ENCODE peak calls at places on chromosome 4, in six cellular contexts. B is NCI-H2171 treated with DMSO at 0.1 percent for 48 hours; V is stimulated activated CD4-positive, alpha-beta T cell treated with anti-CD3 and anti-CD28 coated beads, Interleukin-15, amount 100 ng/mL, for 1 hour; O is stromal cell of bone marrow; T is NCI-H1105; U is retina. F is an unnamed sample.

GRCh38 chr4:65661469-65661868 is 8.8 kb downstream of the EPHA5 start:
- DNase-seq in B (peak; percentile 52), V (no peak), O (no peak), T (peak; percentile 59), U (peak; percentile 18), F (peak; percentile 9)

GRCh38 chr4:102007959-102008425 is 217.5 kb downstream of the BANK1 start:
- DNase-seq in B (no peak), V (no peak), O (no peak), T (no peak), U (no peak), F (no peak)

GRCh38 chr4:165945991-165946390 is 73.0 kb downstream of the TLL1 start:
- DNase-seq in B (no peak), V (no peak), O (no peak), T (no peak), U (no peak), F (no peak)

GRCh38 chr4:122819708-122820449 is 6.8 kb upstream of the FGF2 start:
- DNase-seq in B (no peak), V (no peak), O (no peak), T (no peak), U (no peak), F (no peak)

GRCh38 chr4:15150636-15151432 is 148.6 kb downstream of the CPEB2 start:
- DNase-seq in B (no peak), V (no peak), O (no peak), T (no peak), U (no peak), F (no peak)

GRCh38 chr4:167028976-167029375 is 205.3 kb downstream of the SPOCK3 start:
- DNase-seq in B (no peak), V (no peak), O (no peak), T (no peak), U (no peak), F (no peak)

GRCh38 chr4:111494471-111494870 is 650.8 kb upstream of the FAM241A start:
- DNase-seq in B (no peak), V (no peak), O (no peak), T (no peak), U (no peak), F (no peak)

GRCh38 chr4:168451744-168452394 is 28.4 kb downstream of the DDX60L start:
- DNase-seq in B (no peak), V (no peak), O (peak; percentile 52), T (no peak), U (no peak), F (no peak)

GRCh38 chr4:104592894-104593470 is 98.3 kb upstream of the CXXC4 start:
- DNase-seq in B (no peak), V (no peak), O (peak; percentile 7), T (no peak), U (peak; percentile 10), F (no peak)

GRCh38 chr4:34181311-34181808 is 2063.0 kb downstream of the ARAP2 start:
- DNase-seq in B (no peak), V (no peak), O (peak; percentile 36), T (no peak), U (no peak), F (no peak)

GRCh38 chr4:1720163-1720983 is 750 bp downstream of the TMEM129 start:
- DNase-seq in B (no peak), V (no peak), O (peak; percentile 17), T (no peak), U (peak; percentile 81), F (no peak)

GRCh38 chr4:145341381-145341780 is 140.3 kb upstream of the SMAD1 start:
- DNase-seq in B (no peak), V (no peak), O (no peak), T (no peak), U (no peak), F (no peak)

GRCh38 chr4:172143605-172144314 is 330.6 kb downstream of the GALNTL6 start:
- DNase-seq in B (no peak), V (no peak), O (no peak), T (no peak), U (no peak), F (no peak)

F was measured in NCI-H2107.